ENCODE peak calls at places on chromosomes 6 and 20, in five cellular contexts. I is PC-3, V is fibroblast of lung, D is H9, R is endothelial cell of umbilical vein. W is an unnamed sample.

GRCh38 chr6:42251500-42251899 is 33.8 kb upstream of the MRPS10 start:
- DNase-seq in I (no peak), V (peak), D (no peak), R (no peak), W (peak)

GRCh38 chr20:49140834-49141233 is 47.3 kb downstream of the STAU1 start:
- DNase-seq in V (no peak), D (no peak), R (no peak), I (no peak), W (no peak)

GRCh38 chr20:50350510-50351249 is 159.5 kb upstream of the PTPN1 start:
- DNase-seq in D (no peak), I (no peak), R (no peak), V (no peak), W (no peak)

GRCh38 chr6:36853325-36853724 is 14.1 kb upstream of the CPNE5 start:
- DNase-seq in D (no peak), R (peak), I (peak), V (peak), W (peak)

GRCh38 chr20:25061103-25061799 is 3.3 kb upstream of the ACSS1 start:
- DNase-seq in R (no peak), I (no peak), D (no peak), V (no peak), W (no peak)

GRCh38 chr20:32356935-32357868 is 929 bp upstream of the ASXL1 start:
- DNase-seq in I (peak), V (peak), D (no peak), R (peak), W (peak)

GRCh38 chr6:30244560-30244959 is 31.4 kb upstream of the TRIM26 start:
- DNase-seq in I (no peak), V (no peak), D (no peak), R (no peak), W (no peak)

GRCh38 chr6:127484207-127484858 is 25.1 kb upstream of the KIAA0408 start:
- DNase-seq in R (peak), V (peak), D (no peak), I (peak), W (peak)

GRCh38 chr20:2653511-2654383 is 1.3 kb downstream of the NOP56 start:
- DNase-seq in D (no peak), R (no peak), I (no peak), V (no peak), W (no peak)
- H3K9ac ChIP-seq in D (peak), R (peak), I (peak), V (peak), W (peak)

GRCh38 chr6:169071394-169071793 is 182.3 kb downstream of the THBS2 start:
- DNase-seq in V (no peak), I (no peak), D (no peak), R (no peak), W (no peak)
- H3K9ac ChIP-seq in V (no peak), I (peak), D (no peak), R (no peak), W (no peak)

DNA sequence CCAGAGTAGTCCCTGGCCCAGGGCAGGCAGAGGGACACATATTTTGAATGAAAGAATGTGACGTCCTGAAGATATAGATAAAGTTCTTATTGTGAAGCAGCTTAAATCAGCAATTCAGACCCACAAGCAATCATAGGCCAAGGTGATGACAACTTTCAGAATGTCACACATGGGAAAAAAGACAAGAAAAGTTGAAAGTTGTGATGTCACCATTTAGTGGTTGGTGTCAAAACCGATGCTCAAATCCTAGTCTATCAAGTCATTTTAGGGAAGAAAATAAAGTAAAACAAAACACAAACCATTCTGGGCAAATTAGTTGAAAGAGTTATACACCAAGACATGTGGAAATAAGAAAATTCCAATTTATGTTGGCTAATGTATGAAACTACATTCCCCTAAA is 710.8 kb downstream of the DOK5 start:
- DNase-seq in I (no peak), R (no peak), D (no peak), V (no peak), W (no peak)
- H3K9ac ChIP-seq in I (no peak), R (no peak), D (no peak), V (no peak), W (no peak)

DNA sequence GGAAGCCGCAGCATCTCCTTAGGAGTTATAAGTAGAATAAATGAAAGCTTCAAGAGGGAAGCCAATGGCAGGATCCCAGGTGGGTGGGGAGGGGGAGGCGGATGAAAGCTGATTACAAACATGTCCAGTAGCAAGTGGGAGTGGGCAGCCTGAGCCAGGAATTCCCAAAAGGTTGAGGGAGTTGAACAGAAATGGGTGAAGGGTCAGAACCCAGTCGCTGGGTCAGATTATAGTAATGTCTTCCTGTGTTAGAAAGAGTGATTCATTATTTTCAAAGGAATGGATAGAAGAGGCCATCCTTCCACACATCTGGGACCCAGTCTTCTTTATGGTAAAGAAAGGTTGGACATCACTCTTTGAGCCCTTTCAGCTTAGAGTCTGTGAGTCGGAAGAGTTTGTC is 41.0 kb upstream of the FAM50B start:
- DNase-seq in I (peak), D (no peak), V (no peak), R (peak), W (no peak)
- H3K9ac ChIP-seq in I (peak), D (no peak), V (no peak), R (peak), W (no peak)